ENCODE peak calls at places on chromosome 15, in five cellular contexts. H is tibial artery, V is psoas muscle, U is tibial nerve, S is SK-N-SH. J is an unnamed sample.

GRCh38 chr15:92068121-92068520 is 214.6 kb downstream of the SLCO3A1 start:
- DNase-seq in S (no peak), H (no peak), U (no peak), V (no peak), J (peak; percentile 23)

GRCh38 chr15:64619880-64620839 is 155.2 kb downstream of the RBPMS2 start:
- DNase-seq in V (no peak), S (no peak), H (no peak), U (no peak), J (peak; percentile 78)

GRCh38 chr15:75712668-75713337 is at the start of gene CSPG4:
- DNase-seq in U (peak; percentile 46), H (peak; percentile 91), V (peak; percentile 77), S (no peak), J (peak; percentile 90)

GRCh38 chr15:99265541-99266070 is 14.3 kb downstream of the LRRC28 start:
- DNase-seq in U (no peak), S (no peak), V (no peak), H (no peak), J (no peak)

GRCh38 chr15:85137507-85138175 is 156.0 kb downstream of the PDE8A start:
- DNase-seq in S (no peak), H (no peak), U (no peak), V (no peak), J (no peak)

GRCh38 chr15:99029358-99029871 is 21.8 kb upstream of the PGPEP1L start:
- DNase-seq in S (no peak), H (no peak), V (peak; percentile 35), U (no peak), J (peak; percentile 24)

GRCh38 chr15:80558631-80559319 is 136.3 kb upstream of the ABHD17C start:
- DNase-seq in H (no peak), V (no peak), S (no peak), U (no peak), J (no peak)

GRCh38 chr15:93543093-93543492 is 454.1 kb upstream of the RGMA start:
- DNase-seq in U (no peak), V (no peak), S (no peak), H (no peak), J (no peak)

GRCh38 chr15:32651229-32651837 is 9.8 kb downstream of the SCG5 start:
- DNase-seq in V (peak; percentile 27), H (no peak), U (no peak), S (peak; percentile 71), J (peak; percentile 86)

GRCh38 chr15:85587707-85588441 is 206.9 kb downstream of the KLHL25 start:
- DNase-seq in U (no peak), H (no peak), S (no peak), V (no peak), J (peak; percentile 94)

GRCh38 chr15:45588199-45588910 is 1.2 kb downstream of the BLOC1S6 start:
- DNase-seq in H (no peak), V (no peak), U (no peak), S (no peak), J (peak; percentile 40)

GRCh38 chr15:33985287-33985686 is 17.0 kb downstream of the CHRM5 start:
- DNase-seq in V (no peak), U (no peak), H (no peak), S (no peak), J (peak; percentile 78)

GRCh38 chr15:76139368-76140068 is 79.7 kb downstream of the TMEM266 start:
- DNase-seq in U (peak; percentile 67), V (peak; percentile 63), H (no peak), S (peak; percentile 81), J (peak; percentile 79)

GRCh38 chr15:41895491-41895890 is 1.6 kb upstream of the SPTBN5 start:
- DNase-seq in S (no peak), V (no peak), H (no peak), U (no peak), J (no peak)

GRCh38 chr15:60682115-60682514 is 203.2 kb upstream of the ICE2 start:
- DNase-seq in U (no peak), H (no peak), S (no peak), V (no peak), J (peak; percentile 87)

GRCh38 chr15:38589502-38589901 is 24.9 kb upstream of the RASGRP1 start:
- DNase-seq in V (no peak), H (no peak), U (no peak), S (no peak), J (peak; percentile 92)

GRCh38 chr15:40875996-40876740 is 2.1 kb upstream of the RHOV start:
- DNase-seq in U (no peak), S (no peak), V (no peak), H (no peak), J (peak; percentile 17)

GRCh38 chr15:94526071-94526689 is 294.8 kb downstream of the MCTP2 start:
- DNase-seq in U (no peak), S (no peak), H (no peak), V (no peak), J (no peak)

GRCh38 chr15:47477253-47477652 is 240.1 kb upstream of the SEMA6D start:
- DNase-seq in U (no peak), V (no peak), S (no peak), H (no peak), J (peak; percentile 8)

GRCh38 chr15:56838085-56838484 is 80.4 kb upstream of the TCF12 start:
- DNase-seq in U (no peak), S (no peak), V (no peak), H (no peak), J (no peak)

GRCh38 chr15:41465822-41466421 is 27.8 kb upstream of the ITPKA start:
- DNase-seq in S (peak; percentile 62), V (no peak), H (no peak), U (no peak), J (peak; percentile 62)

GRCh38 chr15:88621789-88622604 is 857 bp downstream of the AEN start:
- DNase-seq in S (no peak), V (no peak), U (no peak), H (no peak), J (peak; percentile 75)

GRCh38 chr15:95303659-95304058 is 1026.8 kb upstream of the NR2F2 start:
- DNase-seq in H (no peak), U (no peak), S (no peak), V (no peak), J (no peak)

GRCh38 chr15:99118801-99119546 is 14.1 kb downstream of the SYNM start:
- DNase-seq in S (no peak), V (no peak), H (no peak), U (no peak), J (no peak)

GRCh38 chr15:47685141-47685870 is 32.0 kb upstream of the SEMA6D start:
- DNase-seq in H (no peak), U (no peak), S (no peak), V (no peak), J (peak; percentile 55)

DNA sequence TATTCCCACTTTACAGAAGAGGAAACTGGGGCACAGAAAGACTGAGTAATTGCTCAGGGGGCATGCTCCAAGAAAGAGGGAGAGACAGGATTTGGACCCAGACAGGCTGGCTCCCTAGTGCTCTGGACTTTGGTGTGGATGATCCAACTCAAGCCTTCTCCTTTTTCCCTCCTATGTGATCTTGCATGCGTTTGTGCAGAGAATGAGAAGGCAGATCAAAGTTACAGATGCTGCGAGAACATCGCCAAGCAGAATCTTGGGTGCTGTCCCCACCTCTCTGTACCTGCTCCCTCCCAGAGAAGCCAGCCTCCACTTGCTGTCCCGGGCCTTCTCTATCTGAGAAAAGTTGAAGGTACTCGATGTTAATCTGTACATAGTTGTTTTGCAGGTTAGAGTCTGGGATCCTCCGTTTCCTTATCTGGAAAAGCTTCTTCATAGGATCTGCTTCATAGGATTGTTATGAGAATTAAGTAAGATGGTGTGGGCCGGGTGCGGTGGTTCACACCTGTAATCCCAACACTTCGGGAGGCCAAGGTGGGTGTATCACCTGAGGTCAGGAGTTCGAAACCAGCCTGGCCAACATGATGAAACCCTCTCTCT is 10.2 kb downstream of the GNB5 start:
- DNase-seq in S (no peak), H (no peak), V (no peak), U (no peak), J (peak; percentile 3)
- H3K4me3 ChIP-seq in S (no peak overlapping the region), H (no peak overlapping the region), V (peak overlapping the region; percentile 82), U (no peak overlapping the region), J (no peak overlapping the region)

GRCh38 chr15:73628102-73628501 is 5.1 kb downstream of the NPTN start:
- DNase-seq in U (no peak), V (no peak), S (no peak), H (no peak), J (no peak)
- H3K4me1 ChIP-seq in U (no peaks in the 10 kb centered on the region), V (peaks cover 87% of the 10 kb centered on the region), S (peaks cover 21% of the 10 kb centered on the region), H (no peaks in the 10 kb centered on the region), J (peaks cover 77% of the 10 kb centered on the region)

GRCh38 chr15:20295238-20295811 is 246.3 kb downstream of the GOLGA6L6 start:
- DNase-seq in U (no peak), H (no peak), S (no peak), V (no peak), J (no peak)

GRCh38 chr15:20294651-20295237 is 246.9 kb downstream of the GOLGA6L6 start:
- DNase-seq in H (no peak), U (no peak), S (no peak), V (no peak), J (no peak)
- H3K4me3 ChIP-seq in H (no peak overlapping the region), U (no peak overlapping the region), S (no peak overlapping the region), V (no peak overlapping the region), J (no peak overlapping the region)

GRCh38 chr15:63043391-63044076 is 987 bp downstream of the TPM1 start:
- DNase-seq in U (no peak), H (no peak), V (peak; percentile 41), S (peak; percentile 60), J (peak; percentile 50)
- H3K4me1 ChIP-seq in U (no peaks in the 10 kb centered on the region), H (no peaks in the 10 kb centered on the region), V (peaks cover 35% of the 10 kb centered on the region), S (peaks cover 30% of the 10 kb centered on the region), J (peaks cover 30% of the 10 kb centered on the region)

GRCh38 chr15:74399100-74399499 is 31.7 kb upstream of the CYP11A1 start:
- DNase-seq in U (no peak), S (no peak), H (no peak), V (no peak), J (no peak)

GRCh38 chr15:74396146-74396438 is 28.6 kb upstream of the CYP11A1 start:
- DNase-seq in H (no peak), S (no peak), U (no peak), V (no peak), J (peak; percentile 38)

GRCh38 chr15:74398183-74398582 is 30.7 kb upstream of the CYP11A1 start:
- DNase-seq in U (no peak), S (no peak), V (no peak), H (no peak), J (no peak)

GRCh38 chr15:74396445-74397238 is 29.2 kb upstream of the CYP11A1 start:
- DNase-seq in S (no peak), U (no peak), H (no peak), V (no peak), J (peak; percentile 86)

DNA sequence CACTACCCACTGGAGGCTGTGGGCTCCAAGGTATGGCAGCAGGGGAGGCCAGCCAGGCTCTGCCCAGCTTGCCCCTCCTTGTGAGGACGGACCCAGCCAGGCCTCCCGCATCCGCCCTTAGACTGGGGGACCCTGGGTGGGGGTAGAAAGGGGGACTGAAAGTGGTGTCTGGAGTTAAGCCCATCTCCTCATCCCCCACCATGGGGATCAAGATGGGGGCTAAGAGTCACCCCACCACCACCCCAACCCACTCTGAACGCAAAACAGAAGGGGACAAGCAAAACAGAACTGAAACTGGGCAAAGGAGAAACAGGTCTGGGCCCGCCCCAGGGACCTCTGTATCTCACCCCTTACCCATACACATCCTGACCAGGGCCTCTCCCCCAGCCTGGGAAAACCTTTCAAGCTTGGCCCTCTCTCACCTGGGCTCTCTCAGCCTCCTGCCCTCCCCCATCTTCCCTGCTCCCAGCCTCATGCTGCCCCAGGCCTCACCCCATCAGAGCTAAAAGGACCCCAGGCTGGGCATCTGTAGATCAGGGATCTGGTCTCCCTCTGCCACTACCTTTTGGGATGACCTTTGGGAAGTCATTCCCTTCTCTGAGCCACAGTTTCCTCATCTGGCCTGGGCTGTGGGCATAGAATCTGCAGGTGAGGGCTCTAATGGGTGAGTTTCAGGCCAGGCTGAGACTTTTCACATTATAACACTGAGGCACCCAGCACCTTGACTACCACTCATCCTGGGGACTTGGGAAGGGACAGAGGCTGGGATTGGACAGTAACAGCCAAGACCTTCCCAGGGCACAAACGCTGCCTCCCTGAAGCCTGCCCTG is 30.0 kb upstream of the CYP11A1 start:
- DNase-seq in V (no peak), S (no peak), H (no peak), U (no peak), J (no peak)
- H3K4me3 ChIP-seq in V (no peak overlapping the region), S (no peak overlapping the region), H (no peak overlapping the region), U (no peak overlapping the region), J (no peak overlapping the region)

J was measured in GM23248.